ENCODE peak calls at places on chromosome 2, in ten cellular contexts. L, Z, R, X, F, Y, S, C, U and E are unnamed samples.

GRCh38 chr2:160454070-160454797 is 39.4 kb downstream of the RBMS1 start:
- DNase-seq in L (no peak), Z (peak; percentile 35), R (no peak), X (no peak), F (no peak), Y (no peak), S (no peak), C (no peak), U (no peak), E (no peak)

GRCh38 chr2:16002144-16002543 is 61.8 kb downstream of the MYCN start:
- DNase-seq in L (no peak), Z (no peak), R (no peak), X (no peak), F (no peak), Y (no peak), S (no peak), C (no peak), U (no peak), E (no peak)

GRCh38 chr2:121485039-121485438 is 45.6 kb upstream of the RNU4ATAC start:
- DNase-seq in L (no peak), Z (no peak), R (no peak), X (no peak), F (no peak), Y (no peak), S (no peak), C (no peak), U (no peak), E (no peak)

GRCh38 chr2:101307950-101308431 is 510 bp downstream of the RNF149 start:
- DNase-seq in L (peak; percentile 83), Z (no peak), R (no peak), X (no peak), F (peak; percentile 84), Y (peak; percentile 75), S (no peak), C (peak; percentile 16), U (peak; percentile 14), E (peak; percentile 63)

GRCh38 chr2:19746137-19746585 is 155.6 kb downstream of the TTC32 start:
- DNase-seq in L (no peak), Z (no peak), R (no peak), X (no peak), F (no peak), Y (no peak), S (no peak), C (no peak), U (no peak), E (no peak)

GRCh38 chr2:64637000-64637628 is 16.6 kb downstream of the SERTAD2 start:
- DNase-seq in L (no peak), Z (no peak), R (no peak), X (no peak), F (no peak), Y (no peak), S (no peak), C (no peak), U (no peak), E (no peak)

GRCh38 chr2:176507736-176508135 is 238.5 kb downstream of the MTX2 start:
- DNase-seq in L (no peak), Z (no peak), R (no peak), X (no peak), F (no peak), Y (no peak), S (no peak), C (no peak), U (no peak), E (no peak)

GRCh38 chr2:191122638-191123294 is 28.0 kb downstream of the STAT4 start:
- DNase-seq in L (no peak), Z (no peak), R (no peak), X (no peak), F (no peak), Y (no peak), S (no peak), C (no peak), U (no peak), E (no peak)

GRCh38 chr2:233470007-233470687 is 96.4 kb downstream of the USP40 start:
- DNase-seq in L (no peak), Z (no peak), R (no peak), X (no peak), F (peak; percentile 80), Y (peak; percentile 39), S (no peak), C (peak; percentile 86), U (peak; percentile 72), E (no peak)

GRCh38 chr2:167289651-167290410 is 401.6 kb downstream of the XIRP2 start:
- DNase-seq in L (no peak), Z (no peak), R (no peak), X (no peak), F (no peak), Y (no peak), S (no peak), C (no peak), U (peak; percentile 50), E (no peak)

GRCh38 chr2:159030674-159031380 is 62.4 kb downstream of the TANC1 start:
- DNase-seq in L (no peak), Z (peak; percentile 94), R (no peak), X (peak; percentile 56), F (no peak), Y (peak; percentile 89), S (no peak), C (peak; percentile 71), U (peak; percentile 86), E (no peak)

GRCh38 chr2:74201596-74201995 is 3.2 kb downstream of the MTHFD2 start:
- DNase-seq in L (no peak), Z (no peak), R (no peak), X (no peak), F (no peak), Y (no peak), S (no peak), C (peak; percentile 34), U (peak; percentile 87), E (no peak)

DNA sequence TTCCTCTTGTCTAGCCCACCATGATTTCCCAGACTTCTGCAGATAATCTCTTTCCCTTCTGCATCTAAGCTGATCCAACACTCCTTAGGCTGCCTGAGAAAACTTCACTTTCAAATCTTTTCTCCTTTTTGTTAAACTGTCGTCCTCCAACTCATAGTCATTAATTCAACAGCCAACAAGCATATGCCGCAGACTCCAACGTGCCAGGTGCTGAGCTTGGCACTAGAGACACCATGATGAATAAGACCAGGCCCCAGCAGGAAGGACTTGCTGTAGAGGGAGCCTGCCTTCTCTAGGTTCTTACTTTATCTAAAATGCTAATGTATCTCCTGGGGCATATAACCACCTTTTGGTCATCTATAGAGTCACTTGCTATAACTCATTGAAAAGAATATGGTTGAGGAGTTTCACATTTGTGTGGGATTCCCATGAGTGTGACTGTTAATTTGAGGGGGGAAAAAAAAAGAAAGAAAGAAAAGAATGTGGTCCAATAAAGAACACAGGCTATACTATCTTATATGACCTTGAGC is 51.0 kb downstream of the ANKRD44 start:
- DNase-seq in L (no peak), Z (no peak), R (no peak), X (no peak), F (no peak), Y (no peak), S (no peak), C (no peak), U (no peak), E (no peak)
- H3K4me3 ChIP-seq in L (no peak overlapping the region), Z (no peak overlapping the region), R (no peak overlapping the region), X (no peak overlapping the region), F (no peak overlapping the region), Y (no peak overlapping the region), S (no peak overlapping the region), C (no peak overlapping the region), U (no peak overlapping the region), E (no peak overlapping the region)

GRCh38 chr2:148720501-148720998 is 76.0 kb downstream of the EPC2 start:
- DNase-seq in L (peak; percentile 41), Z (no peak), R (no peak), X (no peak), F (peak; percentile 59), Y (no peak), S (no peak), C (peak; percentile 12), U (peak; percentile 76), E (peak; percentile 28)
- H3K4me1 ChIP-seq in L (peaks cover 9% of the 10 kb centered on the region), Z (no peaks in the 10 kb centered on the region), R (peaks cover 3% of the 10 kb centered on the region), X (peaks cover 11% of the 10 kb centered on the region), F (peaks cover 8% of the 10 kb centered on the region), Y (peaks cover 3% of the 10 kb centered on the region), S (peaks cover 26% of the 10 kb centered on the region), C (peaks cover 33% of the 10 kb centered on the region), U (peaks cover 5% of the 10 kb centered on the region), E (peaks cover 15% of the 10 kb centered on the region)

GRCh38 chr2:23512778-23513177 is 127.8 kb downstream of the KLHL29 start:
- DNase-seq in L (no peak), Z (no peak), R (no peak), X (no peak), F (no peak), Y (no peak), S (no peak), C (no peak), U (no peak), E (no peak)
- H3K9me3 ChIP-seq in L (no peaks in the 10 kb centered on the region), Z (no peaks in the 10 kb centered on the region), R (no peaks in the 10 kb centered on the region), X (no peaks in the 10 kb centered on the region), F (no peaks in the 10 kb centered on the region), Y (no peaks in the 10 kb centered on the region), S (no peaks in the 10 kb centered on the region), C (no peaks in the 10 kb centered on the region), U (no peaks in the 10 kb centered on the region), E (no peaks in the 10 kb centered on the region)

DNA sequence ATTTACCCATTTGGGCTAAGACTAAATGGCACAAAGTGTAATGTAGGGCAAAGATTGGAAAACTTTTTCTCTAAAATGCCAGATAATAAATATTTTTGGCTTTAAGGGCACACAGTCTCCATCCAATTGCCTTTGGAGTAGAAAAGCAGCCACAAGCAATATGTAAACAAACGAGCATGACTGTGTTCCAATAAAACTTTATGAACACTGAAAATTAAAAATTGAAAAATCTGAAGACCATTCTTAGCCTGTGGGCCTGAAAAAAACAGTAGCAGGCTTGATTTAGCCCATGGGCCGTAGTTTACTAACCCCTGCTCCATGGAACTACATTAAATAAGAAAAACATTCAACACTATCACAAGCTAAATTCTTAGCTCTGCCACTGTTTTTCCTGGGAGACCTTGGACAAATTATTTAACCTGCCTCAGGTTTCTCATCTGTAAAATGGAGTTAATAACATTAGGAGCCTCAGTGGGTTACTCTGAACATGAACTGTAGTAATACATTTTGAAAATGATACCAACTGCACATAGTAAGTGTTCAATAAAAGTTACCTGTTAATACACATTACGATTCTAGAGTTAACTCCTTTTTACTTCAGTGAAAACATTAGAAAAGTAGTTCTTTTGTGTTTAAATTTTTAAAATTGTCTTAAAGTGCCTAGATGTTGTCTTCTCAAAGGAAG is 1.3 kb downstream of the IFIH1 start:
- DNase-seq in L (no peak), Z (no peak), R (no peak), X (no peak), F (no peak), Y (no peak), S (no peak), C (no peak), U (no peak), E (no peak)
- H3K4me3 ChIP-seq in L (peak overlapping the region; percentile 73), Z (peak overlapping the region; percentile 56), R (peak overlapping the region; percentile 97), X (peak overlapping the region; percentile 82), F (peak overlapping the region; percentile 72), Y (no peak overlapping the region), S (peak overlapping the region; percentile 86), C (peak overlapping the region; percentile 67), U (peak overlapping the region; percentile 89), E (peak overlapping the region; percentile 77)